ENCODE peak calls at places on chromosomes 3 and 15, in eight cellular contexts. X is tibial nerve, L is AG04450, H is astrocyte, A is substantia nigra, P is endodermal cell, M is fibroblast of lung, Y is heart left ventricle. F is an unnamed sample.

GRCh38 chr15:70104227-70104626 is 6.5 kb upstream of the TLE3 start:
- DNase-seq in X (no peak), L (no peak), H (no peak), A (no peak), P (peak), M (no peak), Y (no peak), F (no peak)

GRCh38 chr3:198112031-198112430 is 152.0 kb downstream of the LMLN start:
- DNase-seq in X (no peak), L (no peak), H (no peak), A (no peak), P (no peak), M (no peak), Y (no peak), F (no peak)

GRCh38 chr3:63400259-63400860 is 122.3 kb downstream of the SYNPR start:
- DNase-seq in X (no peak), L (no peak), H (peak), A (no peak), P (no peak), M (peak), Y (no peak), F (peak)

GRCh38 chr3:139313921-139314320 is 29.9 kb upstream of the MRPS22 start:
- DNase-seq in X (no peak), L (no peak), H (no peak), A (no peak), P (no peak), M (no peak), Y (no peak), F (no peak)

GRCh38 chr3:40843851-40844548 is 319.2 kb downstream of the ZNF621 start:
- DNase-seq in X (no peak), L (no peak), H (no peak), A (no peak), P (peak), M (no peak), Y (no peak), F (no peak)

GRCh38 chr3:146159616-146160232 is 1.3 kb downstream of the PLOD2 start:
- DNase-seq in X (no peak), L (no peak), H (no peak), A (no peak), P (no peak), M (no peak), Y (no peak), F (no peak)

GRCh38 chr3:81585057-81585456 is 176.4 kb downstream of the GBE1 start:
- DNase-seq in X (no peak), L (no peak), H (no peak), A (no peak), P (no peak), M (no peak), Y (no peak), F (no peak)

GRCh38 chr15:63872759-63873510 is 39.2 kb upstream of the HERC1 start:
- DNase-seq in X (no peak), L (no peak), H (peak), A (no peak), P (no peak), M (no peak), Y (no peak), F (no peak)

GRCh38 chr3:86418861-86419260 is 572.1 kb downstream of the VGLL3 start:
- DNase-seq in X (no peak), L (no peak), H (no peak), A (no peak), P (no peak), M (no peak), Y (no peak), F (no peak)

GRCh38 chr3:71951842-71952241 is 166.9 kb upstream of the PROK2 start:
- DNase-seq in X (no peak), L (no peak), H (no peak), A (no peak), P (no peak), M (no peak), Y (no peak), F (no peak)

GRCh38 chr3:46266598-46266997 is 24.3 kb downstream of the CCR3 start:
- DNase-seq in X (no peak), L (no peak), H (no peak), A (no peak), P (no peak), M (no peak), Y (no peak), F (no peak)

GRCh38 chr3:152381881-152382295 is 113.2 kb downstream of the MBNL1 start:
- DNase-seq in X (no peak), L (no peak), H (no peak), A (no peak), P (no peak), M (no peak), Y (no peak), F (no peak)

GRCh38 chr3:76310661-76311060 is 525.3 kb upstream of the ZNF717 start:
- DNase-seq in X (no peak), L (no peak), H (no peak), A (no peak), P (no peak), M (peak), Y (no peak), F (no peak)

GRCh38 chr3:46433841-46434240 is 26.8 kb downstream of the CCRL2 start:
- DNase-seq in X (no peak), L (no peak), H (no peak), A (no peak), P (no peak), M (no peak), Y (no peak), F (no peak)

GRCh38 chr3:120364821-120365220 is 15.7 kb upstream of the LRRC58 start:
- DNase-seq in X (no peak), L (no peak), H (peak), A (no peak), P (no peak), M (peak), Y (no peak), F (no peak)

GRCh38 chr3:85535517-85535916 is 576.7 kb downstream of the CADM2 start:
- DNase-seq in X (no peak), L (no peak), H (no peak), A (peak), P (no peak), M (no peak), Y (no peak), F (no peak)

GRCh38 chr3:154955907-154956533 is 124.1 kb upstream of the MME start:
- DNase-seq in X (no peak), L (no peak), H (no peak), A (no peak), P (no peak), M (no peak), Y (no peak), F (peak)

GRCh38 chr15:75228787-75229186 is 27.1 kb downstream of the C15orf39 start:
- DNase-seq in X (no peak), L (no peak), H (no peak), A (no peak), P (no peak), M (no peak), Y (no peak), F (no peak)

GRCh38 chr3:154148541-154148940 is 27.4 kb downstream of the ARHGEF26 start:
- DNase-seq in X (no peak), L (no peak), H (peak), A (no peak), P (peak), M (no peak), Y (no peak), F (no peak)

GRCh38 chr3:25454411-25454927 is 26.4 kb downstream of the RARB start:
- DNase-seq in X (no peak), L (no peak), H (no peak), A (no peak), P (no peak), M (no peak), Y (no peak), F (no peak)

GRCh38 chr15:89087066-89087829 is 1.0 kb upstream of the ABHD2 start:
- DNase-seq in X (no peak), L (no peak), H (no peak), A (no peak), P (no peak), M (no peak), Y (peak), F (no peak)

GRCh38 chr3:149120051-149120972 is 9.1 kb upstream of the HPS3 start:
- DNase-seq in X (no peak), L (peak), H (peak), A (no peak), P (no peak), M (peak), Y (no peak), F (peak)

GRCh38 chr15:31278544-31279220 is 48.0 kb upstream of the KLF13 start:
- DNase-seq in X (no peak), L (no peak), H (no peak), A (no peak), P (peak), M (no peak), Y (no peak), F (no peak)

DNA sequence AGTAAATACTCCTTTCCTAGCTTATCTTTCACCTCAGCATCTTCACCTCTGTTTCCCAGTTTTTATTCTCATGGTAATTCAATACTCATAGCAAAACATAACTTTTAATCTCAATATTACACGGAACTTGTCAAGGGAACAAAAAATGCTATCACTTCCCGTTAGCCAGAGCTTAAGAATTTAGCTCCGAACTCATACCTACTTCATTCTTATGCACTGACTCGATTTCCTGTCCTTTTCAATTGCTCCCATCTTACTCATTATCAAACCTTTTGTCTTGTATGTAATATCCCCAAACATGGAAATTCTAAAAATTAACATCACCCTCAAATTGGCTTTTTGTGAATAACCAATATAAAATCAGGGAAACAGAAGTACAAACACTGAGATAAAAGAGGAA is 28.2 kb downstream of the MYEF2 start:
- DNase-seq in X (no peak), L (peak), H (peak), A (no peak), P (no peak), M (peak), Y (no peak), F (no peak)
- H3K27ac ChIP-seq in X (no peak), L (no peak), H (peak), A (no peak), P (no peak), M (no peak), Y (no peak), F (no peak)

GRCh38 chr3:124856687-124857086 is 30.5 kb downstream of the ITGB5 start:
- DNase-seq in X (no peak), L (no peak), H (no peak), A (no peak), P (no peak), M (no peak), Y (no peak), F (no peak)
- H3K27ac ChIP-seq in X (no peak), L (no peak), H (no peak), A (no peak), P (no peak), M (no peak), Y (no peak), F (no peak)

DNA sequence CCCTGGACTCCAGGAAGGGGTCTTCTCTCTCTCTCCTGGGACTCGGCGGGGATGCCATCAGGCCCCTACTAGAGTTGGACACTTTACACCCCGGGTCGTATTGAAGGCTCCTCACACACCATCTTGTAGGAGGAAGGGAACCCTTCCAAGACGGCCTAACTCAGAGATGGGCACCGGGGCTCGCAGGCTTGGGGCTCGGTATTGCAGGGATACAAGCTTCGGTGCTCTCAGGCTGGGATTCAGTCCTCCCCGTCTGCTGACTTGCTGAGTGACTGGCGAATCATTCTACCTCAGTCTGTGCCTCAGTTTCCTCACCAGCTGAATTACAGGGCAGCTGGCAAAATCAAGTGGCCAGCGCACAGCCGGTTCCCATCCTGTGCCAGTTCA is 419 bp upstream of the CALML4 start:
- DNase-seq in X (no peak), L (no peak), H (no peak), A (no peak), P (no peak), M (no peak), Y (no peak), F (no peak)
- H3K27ac ChIP-seq in X (no peak), L (no peak), H (no peak), A (no peak), P (no peak), M (no peak), Y (peak), F (peak)

GRCh38 chr15:86494475-86494874 is 414.8 kb downstream of the AGBL1 start:
- DNase-seq in X (no peak), L (no peak), H (no peak), A (no peak), P (no peak), M (no peak), Y (no peak), F (no peak)
- H3K27ac ChIP-seq in X (no peak), L (no peak), H (no peak), A (no peak), P (no peak), M (no peak), Y (no peak), F (no peak)

GRCh38 chr15:96553931-96554330 is 223.4 kb downstream of the NR2F2 start:
- DNase-seq in X (no peak), L (no peak), H (no peak), A (no peak), P (no peak), M (no peak), Y (no peak), F (no peak)
- H3K27ac ChIP-seq in X (no peak), L (no peak), H (no peak), A (no peak), P (no peak), M (no peak), Y (no peak), F (no peak)

DNA sequence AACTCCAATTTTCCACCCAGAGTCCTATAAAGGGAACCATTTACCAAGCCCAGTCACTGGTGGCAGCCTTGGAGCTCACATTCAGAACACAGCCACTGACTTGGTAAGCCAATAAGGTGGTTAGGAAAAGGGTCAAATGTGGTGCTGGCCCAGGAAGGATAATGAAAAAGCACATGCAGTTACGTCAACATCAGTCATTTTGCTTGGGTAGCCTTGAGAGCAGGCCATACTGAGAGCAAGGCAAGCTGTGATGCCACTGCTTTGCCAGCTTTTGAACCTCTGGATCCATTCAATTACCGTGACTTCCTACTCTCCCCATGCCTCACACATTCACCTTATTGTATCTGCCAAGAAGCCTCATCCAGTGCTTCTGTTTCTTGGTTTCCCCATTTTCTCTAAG is 253.6 kb downstream of the OPA1 start:
- DNase-seq in X (no peak), L (no peak), H (no peak), A (no peak), P (no peak), M (no peak), Y (no peak), F (no peak)
- H3K27ac ChIP-seq in X (no peak), L (no peak), H (no peak), A (no peak), P (no peak), M (no peak), Y (no peak), F (peak)

DNA sequence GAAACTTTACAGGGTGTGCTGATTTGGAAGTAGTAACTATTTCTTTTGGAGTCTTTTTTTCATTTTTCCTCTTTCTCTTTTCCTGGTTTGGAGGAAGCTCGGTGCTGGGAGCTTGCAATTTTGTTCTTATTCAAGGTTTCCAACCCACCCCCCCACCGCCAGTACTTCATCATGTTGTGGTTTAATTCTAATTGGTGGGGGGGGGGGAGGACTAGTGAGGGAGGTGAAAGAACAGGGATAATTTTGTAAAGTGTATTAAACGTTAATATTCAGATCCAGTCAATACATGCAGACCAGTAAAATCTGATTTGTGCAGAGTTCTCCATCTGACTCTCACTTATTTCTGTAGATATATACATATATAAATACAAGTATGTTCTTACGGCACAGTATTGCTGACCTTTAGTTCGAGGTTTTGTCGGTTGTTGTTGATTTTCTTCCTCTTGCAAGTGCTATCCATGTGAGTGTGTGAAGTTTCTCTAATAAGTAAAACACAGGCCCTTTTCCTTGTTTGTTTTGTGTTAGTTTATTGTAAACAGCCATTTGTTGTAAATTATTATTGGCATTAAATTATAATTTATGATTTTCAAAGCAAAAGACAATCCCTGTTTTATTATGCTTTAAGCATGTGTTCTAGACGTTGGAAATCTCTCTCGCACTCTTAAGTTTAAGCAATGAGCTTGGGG is 9.3 kb downstream of the NR2F2 start:
- DNase-seq in X (no peak), L (no peak), H (no peak), A (no peak), P (no peak), M (peak), Y (no peak), F (no peak)
- H3K27ac ChIP-seq in X (peak), L (peak), H (peak), A (peak), P (peak), M (peak), Y (peak), F (peak)

GRCh38 chr15:29446480-29446879 is 176.9 kb upstream of the NSMCE3 start:
- DNase-seq in X (no peak), L (no peak), H (no peak), A (no peak), P (no peak), M (no peak), Y (no peak), F (no peak)
- H3K27ac ChIP-seq in X (no peak), L (no peak), H (no peak), A (no peak), P (no peak), M (no peak), Y (no peak), F (no peak)

F was measured in hepatocyte.